ENCODE peak calls at places on chromosomes 11 and 22, in four cellular contexts. I is neural crest cell, M is AG10803, H is AG04450. R is an unnamed sample.

GRCh38 chr11:62593434-62594044 is 2.2 kb upstream of the TUT1 start:
- DNase-seq in M (peak), H (peak), I (peak), R (peak)

GRCh38 chr22:22897947-22898346 is 10.3 kb downstream of the IGLL5 start:
- DNase-seq in I (no peak), M (no peak), H (no peak), R (no peak)

GRCh38 chr11:574632-575323 is 1.5 kb upstream of the PHRF1 start:
- DNase-seq in M (no peak), I (no peak), H (no peak), R (no peak)

GRCh38 chr11:17347676-17348075 is 3.9 kb upstream of the NCR3LG1 start:
- DNase-seq in I (no peak), M (no peak), H (no peak), R (no peak)

GRCh38 chr22:27438271-27438980 is 363.1 kb downstream of the MN1 start:
- DNase-seq in I (no peak), H (no peak), M (peak), R (no peak)

GRCh38 chr11:128373011-128373410 is 214.3 kb downstream of the ETS1 start:
- DNase-seq in I (no peak), M (peak), H (no peak), R (no peak)

GRCh38 chr11:10354389-10354788 is 49.5 kb downstream of the ADM start:
- DNase-seq in M (no peak), H (no peak), I (no peak), R (no peak)

GRCh38 chr22:23402275-23403151 is 177.6 kb downstream of the IGLL1 start:
- DNase-seq in I (peak), M (peak), H (no peak), R (peak)

GRCh38 chr22:44975444-44976262 is 34.2 kb downstream of the PHF21B start:
- DNase-seq in M (peak), I (peak), H (peak), R (peak)

GRCh38 chr11:36009469-36009868 is 65.6 kb downstream of the LDLRAD3 start:
- DNase-seq in M (peak), I (no peak), H (no peak), R (peak)

GRCh38 chr11:129324533-129325175 is 51.0 kb upstream of the BARX2 start:
- DNase-seq in M (peak), I (no peak), H (no peak), R (peak)

GRCh38 chr11:60852060-60852638 is 3.6 kb downstream of the PTGDR2 start:
- DNase-seq in I (no peak), H (no peak), M (no peak), R (no peak)

GRCh38 chr11:111528557-111528956 is 12.0 kb upstream of the LAYN start:
- DNase-seq in I (no peak), H (no peak), M (peak), R (no peak)
- TF ChIP-seq CTCF in I (no peak), H (peak), M (no peak), R (no peak)

GRCh38 chr11:132587716-132588115 is 944.6 kb downstream of the OPCML start:
- DNase-seq in H (no peak), I (no peak), M (no peak), R (no peak)

GRCh38 chr11:132590554-132590953 is 941.7 kb downstream of the OPCML start:
- DNase-seq in H (no peak), M (no peak), I (no peak), R (no peak)

GRCh38 chr11:132588366-132588765 is 943.9 kb downstream of the OPCML start:
- DNase-seq in M (peak), H (peak), I (no peak), R (no peak)

GRCh38 chr11:132589802-132590201 is 942.5 kb downstream of the OPCML start:
- DNase-seq in M (no peak), H (no peak), I (no peak), R (no peak)

DNA sequence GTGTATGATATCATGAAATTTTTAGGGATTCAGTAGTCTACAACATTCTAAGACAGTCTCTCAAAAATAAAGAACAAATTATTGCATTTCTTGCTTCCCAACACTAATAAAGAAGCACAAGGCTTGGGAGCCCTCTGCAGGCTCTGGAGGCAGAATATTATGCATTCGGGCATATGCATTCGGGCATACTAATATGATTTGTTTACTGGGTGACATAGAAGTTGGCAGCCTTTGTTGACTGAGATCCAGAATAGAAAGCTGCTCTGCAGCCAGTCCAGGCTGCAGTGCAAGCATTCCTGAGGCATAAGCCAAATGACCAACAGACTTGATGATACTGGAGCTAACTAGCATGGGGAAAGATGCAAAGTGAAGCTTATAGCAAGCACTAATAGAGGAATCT is 945.5 kb downstream of the OPCML start:
- DNase-seq in H (peak), M (peak), I (no peak), R (no peak)
- TF ChIP-seq CTCF in H (no peak), M (peak), I (no peak), R (no peak)

DNA sequence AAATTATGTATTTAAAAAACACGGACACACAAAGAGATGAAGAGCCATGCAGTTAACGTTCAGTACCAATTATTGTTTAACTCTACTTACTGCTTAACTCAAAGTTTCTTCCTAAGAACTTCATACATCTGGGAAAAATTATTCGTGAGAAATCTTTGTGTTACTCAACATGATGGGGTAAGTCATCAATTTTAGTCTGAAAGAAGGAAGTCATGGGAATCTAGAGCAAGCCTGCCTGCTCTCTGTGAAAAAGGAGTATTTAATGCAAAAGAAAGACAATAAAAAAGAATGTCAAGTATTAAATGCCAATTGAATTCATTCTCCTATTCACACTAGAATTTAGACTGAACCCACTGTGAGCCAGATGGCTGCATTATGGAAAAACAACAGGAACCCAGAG is 16.0 kb downstream of the TMEM123 start:
- DNase-seq in M (peak), I (no peak), H (no peak), R (peak)
- TF ChIP-seq CTCF in M (no peak), I (no peak), H (no peak), R (no peak)

DNA sequence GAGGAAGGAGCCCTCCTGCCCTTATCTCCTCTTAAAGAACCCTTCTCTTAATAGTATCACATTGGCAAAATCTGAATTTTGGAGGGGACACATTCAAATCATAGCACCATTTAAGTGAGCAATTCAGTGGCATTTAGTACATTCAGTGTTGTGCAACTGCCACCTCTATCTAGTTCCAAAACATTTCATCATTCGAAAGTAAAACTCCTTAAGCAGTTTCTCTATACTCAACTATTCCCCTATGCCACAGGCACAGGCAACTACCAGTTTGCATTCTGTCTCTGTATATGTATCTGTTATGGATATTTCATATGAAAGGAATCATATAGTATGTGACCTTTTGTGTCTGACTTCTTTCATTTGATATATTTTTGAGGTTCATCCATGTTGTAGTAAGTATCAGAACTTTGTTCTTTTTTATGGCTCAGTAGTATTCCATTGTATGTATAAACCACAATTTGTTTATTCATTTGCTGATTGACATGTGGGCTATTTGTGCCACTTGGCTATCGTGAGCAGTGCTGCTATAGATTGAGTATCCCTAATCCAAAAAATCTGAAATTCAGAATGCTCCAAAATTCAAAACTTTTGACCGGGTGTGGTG is 22.9 kb downstream of the FAR1 start:
- DNase-seq in I (no peak), H (no peak), M (peak), R (peak)
- TF ChIP-seq CTCF in I (no peak), H (no peak), M (no peak), R (no peak)

DNA sequence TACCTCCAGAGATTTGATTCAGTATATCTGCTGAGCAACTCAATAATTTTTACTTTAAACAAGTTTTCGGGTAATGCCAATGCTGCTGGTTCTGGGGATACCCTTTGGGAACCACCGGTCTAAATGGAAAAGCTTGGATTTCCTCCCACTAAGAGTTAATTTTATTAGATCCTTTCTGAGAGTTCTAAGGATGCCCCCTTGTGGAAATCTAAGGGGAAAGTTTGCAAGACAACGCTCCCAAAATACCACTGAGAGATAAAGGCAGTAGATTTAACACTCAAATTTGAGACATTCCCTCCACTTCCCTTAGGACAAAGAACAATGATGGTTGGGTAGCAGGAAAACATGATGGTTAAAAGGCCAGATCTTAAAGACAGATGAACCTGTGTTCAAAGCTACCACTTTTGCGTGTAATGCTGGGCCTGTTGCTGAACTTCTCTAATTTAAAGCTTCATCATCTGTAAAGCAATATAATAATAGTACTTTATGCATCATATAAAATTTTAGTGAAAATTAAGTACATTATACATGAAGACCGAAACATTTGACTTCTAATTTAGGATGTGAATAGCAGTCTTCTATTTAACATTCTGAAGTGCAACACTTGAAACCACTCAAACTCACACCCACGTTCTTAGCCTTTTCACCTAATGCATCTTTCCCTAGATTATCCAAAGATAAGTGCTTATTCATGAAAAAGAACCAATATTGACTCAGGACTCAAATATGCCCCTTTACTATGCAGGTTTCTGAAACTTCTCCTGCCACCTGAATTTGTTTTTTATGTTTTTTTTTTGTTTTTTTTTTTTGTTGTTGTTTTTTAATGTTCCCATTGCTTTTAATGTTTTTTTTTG is 110.1 kb upstream of the LUZP2 start:
- DNase-seq in I (no peak), H (peak), M (peak), R (peak)
- TF ChIP-seq CTCF in I (peak), H (peak), M (peak), R (peak)

GRCh38 chr11:65500262-65501004 is 1.6 kb downstream of the MALAT1 start:
- DNase-seq in I (peak), M (peak), H (no peak), R (peak)

GRCh38 chr11:65498727-65498976 is 193 bp upstream of the MALAT1 start:
- DNase-seq in I (no peak), M (no peak), H (no peak), R (no peak)

GRCh38 chr11:65498042-65498726 is 661 bp upstream of the MALAT1 start:
- DNase-seq in H (no peak), M (peak), I (no peak), R (peak)

GRCh38 chr11:65499713-65500261 is 942 bp downstream of the MALAT1 start:
- DNase-seq in M (no peak), I (no peak), H (no peak), R (no peak)

DNA sequence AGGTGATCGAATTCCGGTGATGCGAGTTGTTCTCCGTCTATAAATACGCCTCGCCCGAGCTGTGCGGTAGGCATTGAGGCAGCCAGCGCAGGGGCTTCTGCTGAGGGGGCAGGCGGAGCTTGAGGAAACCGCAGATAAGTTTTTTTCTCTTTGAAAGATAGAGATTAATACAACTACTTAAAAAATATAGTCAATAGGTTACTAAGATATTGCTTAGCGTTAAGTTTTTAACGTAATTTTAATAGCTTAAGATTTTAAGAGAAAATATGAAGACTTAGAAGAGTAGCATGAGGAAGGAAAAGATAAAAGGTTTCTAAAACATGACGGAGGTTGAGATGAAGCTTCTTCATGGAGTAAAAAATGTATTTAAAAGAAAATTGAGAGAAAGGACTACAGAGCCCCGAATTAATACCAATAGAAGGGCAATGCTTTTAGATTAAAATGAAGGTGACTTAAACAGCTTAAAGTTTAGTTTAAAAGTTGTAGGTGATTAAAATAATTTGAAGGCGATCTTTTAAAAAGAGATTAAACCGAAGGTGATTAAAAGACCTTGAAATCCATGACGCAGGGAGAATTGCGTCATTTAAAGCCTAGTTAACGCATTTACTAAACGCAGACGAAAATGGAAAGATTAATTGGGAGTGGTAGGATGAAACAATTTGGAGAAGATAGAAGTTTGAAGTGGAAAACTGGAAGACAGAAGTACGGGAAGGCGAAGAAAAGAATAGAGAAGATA is at the start of gene MALAT1:
- DNase-seq in H (peak), I (peak), M (peak), R (peak)
- TF ChIP-seq CTCF in H (no peak), I (no peak), M (no peak), R (no peak)

DNA sequence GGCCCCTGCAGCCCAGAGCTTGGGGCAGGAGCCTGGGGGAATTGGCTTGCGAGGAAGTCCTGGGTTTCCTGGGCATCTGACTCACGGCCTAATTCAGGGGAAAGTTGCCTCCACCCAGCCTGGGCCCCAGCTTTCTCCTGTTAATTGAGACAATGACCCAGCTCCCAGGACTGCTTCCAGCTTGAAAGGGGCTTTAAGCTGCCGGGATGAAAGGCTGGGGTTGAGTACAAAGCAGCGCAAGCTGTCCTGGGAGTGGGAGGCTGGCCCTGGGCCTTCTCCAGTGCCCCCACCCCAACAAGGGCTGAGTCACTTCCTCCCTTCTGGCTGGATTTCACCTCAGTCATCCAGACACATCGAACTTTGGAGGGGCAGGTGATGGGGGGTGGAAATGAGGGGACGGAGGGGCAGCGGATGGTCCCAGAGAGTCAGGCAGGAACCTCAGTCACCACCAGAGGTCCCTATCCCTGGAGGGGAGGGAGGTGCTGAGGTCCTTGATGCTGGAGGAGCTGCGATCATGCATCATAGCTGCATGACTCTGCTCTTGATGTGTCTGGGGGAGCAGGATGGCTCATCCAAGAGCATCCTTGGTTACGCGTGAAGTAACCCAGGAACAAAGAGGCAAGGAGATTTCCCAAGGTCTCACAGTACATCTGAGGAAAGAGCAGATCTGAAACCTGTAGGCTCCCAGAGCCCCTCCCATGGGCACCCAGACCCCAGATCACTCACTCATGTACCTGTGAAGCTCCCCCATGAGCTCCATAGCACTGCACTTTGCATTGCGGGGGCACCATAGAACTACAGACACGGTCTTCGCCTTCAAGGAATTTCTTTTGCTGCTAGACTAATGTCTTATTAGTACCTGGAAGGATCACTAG is 30.0 kb upstream of the OAF start:
- DNase-seq in M (peak), I (no peak), H (no peak), R (peak)
- TF ChIP-seq CTCF in M (peak), I (no peak), H (peak), R (peak)

DNA sequence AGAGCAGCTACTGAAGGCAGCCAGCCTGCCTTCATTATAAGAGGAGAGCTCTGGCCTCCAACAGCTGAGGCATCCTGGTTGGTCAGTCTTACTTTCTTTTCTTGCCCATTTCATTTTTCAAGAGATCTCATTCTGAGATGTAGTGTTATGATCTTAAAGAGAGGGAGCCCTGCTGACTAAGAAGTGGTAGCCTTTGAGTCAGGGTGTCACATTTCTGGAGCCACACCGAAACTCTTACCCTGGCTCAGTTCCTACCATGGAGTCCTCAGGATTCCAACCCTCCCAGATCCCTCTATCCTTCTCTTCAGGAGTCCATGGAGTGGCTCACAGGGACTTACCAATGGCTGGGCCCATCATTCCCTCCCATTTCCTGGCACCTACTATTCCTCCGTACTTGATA is 386.1 kb upstream of the LARGE1 start:
- DNase-seq in H (no peak), M (no peak), I (no peak), R (no peak)
- TF ChIP-seq CTCF in H (no peak), M (no peak), I (no peak), R (no peak)

GRCh38 chr11:81497202-81497804 is 1236.4 kb downstream of the FAM181B start:
- DNase-seq in I (peak), M (peak), H (peak), R (peak)
- TF ChIP-seq CTCF in I (peak), M (peak), H (peak), R (peak)

DNA sequence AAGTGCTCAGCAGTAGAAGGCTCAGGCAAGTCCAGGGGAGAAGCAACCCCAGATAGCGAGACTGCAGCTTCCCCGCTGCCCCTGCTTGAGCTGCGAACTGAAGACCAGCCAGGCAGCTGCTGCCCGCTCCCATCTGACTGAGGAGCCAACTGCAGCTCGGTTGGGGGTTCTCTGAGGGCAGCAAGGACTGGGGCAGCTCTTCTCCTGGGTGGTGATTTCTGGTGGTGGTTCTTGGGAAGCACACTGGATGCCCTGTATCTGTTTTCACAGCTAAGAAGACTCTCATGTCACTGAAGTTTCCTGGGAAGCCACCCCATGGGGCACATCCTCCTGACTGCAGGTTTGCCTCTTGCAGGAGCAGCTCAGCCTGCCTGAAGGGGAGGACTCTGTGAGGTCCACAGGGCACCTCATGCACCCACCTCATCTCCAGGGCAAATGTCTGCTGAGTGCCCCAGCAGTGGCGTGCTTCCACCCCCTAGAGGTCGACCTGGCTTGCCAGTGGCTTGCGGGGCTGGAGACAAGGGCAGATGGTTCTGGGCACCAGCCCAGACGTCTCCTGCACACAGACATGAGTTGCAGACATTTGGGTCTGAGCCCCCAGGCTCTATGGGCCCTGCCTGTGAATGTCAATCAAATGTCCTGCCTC is 801.1 kb downstream of the BRD1 start:
- DNase-seq in M (no peak), I (no peak), H (no peak), R (no peak)
- TF ChIP-seq CTCF in M (no peak), I (peak), H (no peak), R (no peak)

R was measured in fibroblast of villous mesenchyme.